ENCODE peak calls at places on chromosomes 11 and 22, in five cellular contexts. V, F, L, O and Z are unnamed samples.

GRCh38 chr11:46237248-46238077 is 40.0 kb upstream of the CREB3L1 start:
- DNase-seq in V (no peak), O (peak; percentile 16), F (peak; percentile 39), L (peak; percentile 90), Z (no peak)

GRCh38 chr22:38740754-38741153 is 15.0 kb downstream of the SUN2 start:
- DNase-seq in O (no peak), L (no peak), F (no peak), V (no peak), Z (no peak)

GRCh38 chr11:131476266-131476665 is 105.9 kb downstream of the NTM start:
- DNase-seq in O (no peak), L (no peak), F (no peak), V (no peak), Z (no peak)

GRCh38 chr11:124551189-124551588 is 7.7 kb upstream of the OR8B12 start:
- DNase-seq in F (no peak), L (no peak), V (no peak), O (no peak), Z (no peak)

GRCh38 chr22:23067691-23068090 is 2.6 kb upstream of the GNAZ start:
- DNase-seq in F (no peak), L (peak; percentile 6), O (no peak), V (no peak), Z (no peak)

GRCh38 chr11:65915101-65915820 is 3.6 kb downstream of the C11orf68 start:
- DNase-seq in V (no peak), F (no peak), L (no peak), O (no peak), Z (no peak)

GRCh38 chr11:11510939-11511338 is 110.9 kb downstream of the GALNT18 start:
- DNase-seq in F (no peak), O (no peak), L (no peak), V (no peak), Z (no peak)

GRCh38 chr22:36366291-36366708 is 21.5 kb downstream of the MYH9 start:
- DNase-seq in F (no peak), V (no peak), O (no peak), L (no peak), Z (no peak)

GRCh38 chr11:103699656-103700055 is 336.8 kb upstream of the DDI1 start:
- DNase-seq in L (no peak), F (no peak), O (no peak), V (no peak), Z (no peak)